ENCODE peak calls at places on chromosomes 16 and 17, in four cellular contexts. F is K562, O is A549, L is H1. G is an unnamed sample.

GRCh38 chr16:26051078-26051477 is 359.3 kb downstream of the HS3ST4 start:
- DNase-seq in F (no peak), O (no peak), L (peak), G (no peak)

GRCh38 chr17:40060887-40061480 is 1.8 kb upstream of the THRA start:
- DNase-seq in F (no peak), O (no peak), L (no peak), G (no peak)

GRCh38 chr17:67161573-67161972 is 83.4 kb downstream of the HELZ start:
- DNase-seq in F (no peak), O (no peak), L (no peak), G (no peak)

GRCh38 chr16:75318737-75319136 is 67.3 kb upstream of the BCAR1 start:
- DNase-seq in F (no peak), O (no peak), L (no peak), G (no peak)

GRCh38 chr16:56748191-56748590 is 18.3 kb downstream of the NUP93 start:
- DNase-seq in F (no peak), O (no peak), L (no peak), G (no peak)

GRCh38 chr17:1916339-1916738 is 86.5 kb downstream of the RPA1 start:
- DNase-seq in F (no peak), O (no peak), L (no peak), G (no peak)

GRCh38 chr17:63082273-63082861 is 116.3 kb downstream of the TANC2 start:
- DNase-seq in F (peak), O (no peak), L (no peak), G (peak)

GRCh38 chr16:84505249-84506156 is 1.0 kb upstream of the MEAK7 start:
- DNase-seq in F (no peak), O (no peak), L (no peak), G (no peak)

GRCh38 chr17:64406321-64407200 is 15.9 kb upstream of the PECAM1 start:
- DNase-seq in F (peak), O (no peak), L (no peak), G (peak)

GRCh38 chr17:37392024-37392590 is 14.5 kb downstream of the ACACA start:
- DNase-seq in F (no peak), O (no peak), L (no peak), G (no peak)

GRCh38 chr17:22464041-22464440 is 771.7 kb downstream of the KCNJ18 start:
- DNase-seq in F (no peak), O (no peak), L (no peak), G (no peak)

GRCh38 chr17:63932008-63932561 is at the start of gene CD79B:
- DNase-seq in F (no peak), O (no peak), L (no peak), G (no peak)

GRCh38 chr17:55769625-55770000 is 18.8 kb downstream of the PCTP start:
- DNase-seq in F (no peak), O (no peak), L (no peak), G (no peak)

GRCh38 chr16:67936124-67936875 is at the start of gene PSMB10:
- DNase-seq in F (peak), O (peak), L (no peak), G (peak)

GRCh38 chr16:4767872-4768548 is 1.0 kb upstream of the ZNF500 start:
- DNase-seq in F (peak), O (no peak), L (no peak), G (no peak)

GRCh38 chr17:55965051-55965450 is 188.2 kb upstream of the ANKFN1 start:
- DNase-seq in F (peak), O (no peak), L (no peak), G (no peak)

GRCh38 chr16:48574148-48574547 is 35.8 kb downstream of the N4BP1 start:
- DNase-seq in F (no peak), O (no peak), L (no peak), G (no peak)

GRCh38 chr17:9979463-9979995 is 74.5 kb upstream of the RCVRN start:
- DNase-seq in F (no peak), O (no peak), L (no peak), G (no peak)

GRCh38 chr17:50934672-50935200 is 68.6 kb upstream of the TOB1 start:
- DNase-seq in F (peak), O (no peak), L (no peak), G (no peak)

GRCh38 chr17:10802487-10803284 is 1.2 kb downstream of the TMEM238L start:
- DNase-seq in F (no peak), O (no peak), L (no peak), G (no peak)

GRCh38 chr16:84652565-84652964 is 4.3 kb downstream of the KLHL36 start:
- DNase-seq in F (no peak), O (no peak), L (no peak), G (no peak)

GRCh38 chr17:33140413-33141099 is 148.9 kb downstream of the SPACA3 start:
- DNase-seq in F (no peak), O (no peak), L (no peak), G (no peak)

GRCh38 chr16:140175-140857 is 1.8 kb upstream of the NPRL3 start:
- DNase-seq in F (no peak), O (no peak), L (no peak), G (no peak)

GRCh38 chr17:78908426-78908825 is 5.4 kb upstream of the CEP295NL start:
- DNase-seq in F (no peak), O (no peak), L (no peak), G (peak)

GRCh38 chr16:10738231-10739077 is 5.2 kb upstream of the NUBP1 start:
- DNase-seq in F (peak), O (peak), L (no peak), G (peak)

GRCh38 chr17:40854175-40854814 is 12.7 kb downstream of the KRT12 start:
- DNase-seq in F (peak), O (peak), L (no peak), G (peak)

GRCh38 chr17:78342438-78343098 is 17.3 kb downstream of the SOCS3 start:
- DNase-seq in F (no peak), O (peak), L (no peak), G (no peak)

GRCh38 chr17:45948881-45949624 is 50.0 kb upstream of the STH start:
- DNase-seq in F (peak), O (peak), L (peak), G (peak)

GRCh38 chr16:82639666-82640336 is 13.0 kb downstream of the CDH13 start:
- DNase-seq in F (peak), O (peak), L (no peak), G (peak)

GRCh38 chr16:30183236-30183960 is at the start of gene CORO1A:
- DNase-seq in F (peak), O (peak), L (no peak), G (peak)

GRCh38 chr16:30185683-30186421 is 2.5 kb downstream of the CORO1A start:
- DNase-seq in F (no peak), O (no peak), L (no peak), G (no peak)

GRCh38 chr16:30183961-30184429 is 593 bp downstream of the CORO1A start:
- DNase-seq in F (no peak), O (no peak), L (no peak), G (no peak)

GRCh38 chr16:30185141-30185682 is 1.8 kb downstream of the CORO1A start:
- DNase-seq in F (no peak), O (no peak), L (no peak), G (no peak)

DNA sequence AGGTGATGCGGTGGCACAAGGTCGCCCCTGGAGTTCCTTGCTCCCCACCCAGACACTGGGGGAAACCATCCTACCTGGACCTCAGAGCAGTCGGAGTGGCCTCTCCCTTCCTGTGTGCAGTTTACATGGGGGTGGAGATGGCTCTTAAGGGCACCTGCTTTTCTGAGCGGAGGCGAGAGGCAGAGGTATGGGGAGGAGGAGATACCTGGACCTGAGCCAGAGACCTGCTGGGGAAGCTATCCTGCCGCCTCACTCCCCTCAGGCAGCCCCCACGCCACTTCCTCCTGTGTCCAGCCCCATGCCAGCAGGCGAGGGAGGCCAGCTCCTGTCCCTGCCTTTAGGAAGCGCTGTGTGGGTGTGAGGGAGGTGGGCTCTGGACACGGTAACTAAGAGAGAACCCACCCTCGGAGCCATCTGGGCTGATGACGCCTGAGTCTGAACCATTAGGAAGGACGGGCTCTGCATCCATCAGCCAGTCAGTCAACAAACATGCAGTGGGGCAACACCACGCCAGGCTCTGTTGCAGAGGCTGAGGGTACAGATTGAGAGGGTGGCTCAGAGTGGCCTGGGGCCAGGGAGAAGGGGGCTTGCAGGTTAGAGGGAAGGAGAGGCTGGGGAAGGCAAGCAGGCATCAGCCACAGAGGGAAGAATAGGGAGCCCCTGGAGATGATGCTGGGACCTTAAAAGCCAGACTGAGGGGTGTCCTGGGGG is 1.2 kb downstream of the CORO1A start:
- DNase-seq in F (no peak), O (no peak), L (no peak), G (no peak)
- TF ChIP-seq RNF2 in F (no peak), O (no peak), L (no peak), G (no peak)

GRCh38 chr17:44241104-44241503 is 21.6 kb upstream of the UBTF start:
- DNase-seq in F (peak), O (no peak), L (no peak), G (no peak)
- TF ChIP-seq RNF2 in F (no peak), O (no peak), L (no peak), G (no peak)

GRCh38 chr16:27233731-27234130 is 30.4 kb downstream of the KDM8 start:
- DNase-seq in F (no peak), O (no peak), L (no peak), G (no peak)
- TF ChIP-seq RNF2 in F (no peak), O (no peak), L (no peak), G (no peak)

DNA sequence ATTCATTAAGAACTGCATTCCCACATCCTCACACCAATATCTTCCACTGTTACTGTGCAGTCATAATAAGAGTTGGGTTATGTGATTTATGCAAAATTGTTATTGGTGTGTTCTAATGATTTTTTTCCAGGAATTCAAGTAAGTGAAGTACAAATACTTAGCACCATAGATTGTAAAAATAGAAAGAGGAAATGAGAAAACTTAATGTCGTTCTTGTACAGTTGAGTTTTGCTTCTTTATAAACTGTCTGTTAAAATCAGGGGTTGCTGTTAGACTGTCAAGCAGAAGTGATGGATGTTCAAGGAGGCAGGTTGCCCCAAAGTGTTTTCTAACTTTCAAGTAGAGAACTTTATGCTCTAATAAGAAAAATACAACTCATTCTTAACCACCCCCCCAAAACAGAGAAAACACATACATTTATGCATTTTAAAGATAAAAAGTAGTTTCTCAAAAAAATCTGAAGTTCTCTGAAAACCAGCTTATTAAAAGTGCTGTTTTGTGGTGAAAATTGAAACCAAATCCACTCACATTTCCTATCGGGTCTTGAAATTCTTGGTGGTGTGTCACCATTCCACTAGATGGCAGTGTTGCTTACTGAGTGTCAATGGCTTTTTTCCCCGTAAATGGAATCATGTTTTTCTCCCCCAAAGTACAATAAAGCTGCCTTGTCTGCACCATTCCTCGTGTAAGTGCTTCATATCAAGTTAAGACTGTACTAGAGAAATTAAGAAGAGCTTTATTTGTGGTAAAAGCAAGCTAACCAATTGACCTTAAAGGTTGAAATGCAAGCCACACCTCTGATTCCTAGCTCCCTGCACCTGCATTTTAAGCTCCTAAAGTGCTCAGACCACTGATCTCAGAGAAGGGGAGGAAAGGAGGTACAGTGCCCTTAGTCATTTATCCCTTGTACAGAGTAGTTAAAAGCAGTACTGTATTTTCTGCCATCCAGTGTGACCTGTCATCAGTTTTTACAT is 4.7 kb upstream of the IGSF6 start:
- DNase-seq in F (peak), O (peak), L (no peak), G (peak)
- TF ChIP-seq RNF2 in F (no peak), O (no peak), L (no peak), G (no peak)

GRCh38 chr17:81685108-81685507 is 1.3 kb downstream of the HGS start:
- DNase-seq in F (peak), O (peak), L (no peak), G (no peak)

GRCh38 chr17:81682565-81683207 is 911 bp downstream of the ARL16 start:
- DNase-seq in F (no peak), O (no peak), L (no peak), G (no peak)

GRCh38 chr17:81683208-81683583 is 401 bp downstream of the ARL16 start:
- DNase-seq in F (no peak), O (no peak), L (no peak), G (no peak)

GRCh38 chr17:81683584-81684441 is at the start of the genes ARL16 and HGS:
- DNase-seq in F (peak), O (peak), L (peak), G (peak)

GRCh38 chr17:81684442-81684911 is 666 bp downstream of the HGS start:
- DNase-seq in F (peak), O (peak), L (no peak), G (peak)
- TF ChIP-seq RNF2 in F (peak), O (no peak), L (no peak), G (peak)

DNA sequence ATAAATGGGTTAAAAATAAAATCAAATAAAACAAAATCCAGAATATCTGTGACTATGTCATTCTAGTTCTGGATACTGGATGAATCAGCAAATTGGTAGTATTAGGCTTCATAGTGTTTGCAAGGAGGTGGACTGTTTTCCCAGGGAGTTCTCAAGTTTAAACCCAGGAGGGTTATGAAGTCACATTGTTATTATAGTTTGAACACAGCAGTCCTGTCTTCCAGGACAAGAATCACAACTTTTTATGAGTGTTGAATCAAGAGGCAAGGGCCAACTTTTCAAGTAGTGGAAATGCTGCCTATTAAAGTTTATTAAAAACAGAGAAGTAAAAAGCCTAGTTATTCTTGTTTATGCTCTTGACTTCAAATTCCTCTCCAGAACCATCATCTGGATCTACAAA is 86.2 kb upstream of the GOT2 start:
- DNase-seq in F (no peak), O (no peak), L (no peak), G (no peak)
- TF ChIP-seq RNF2 in F (no peak), O (no peak), L (no peak), G (no peak)

DNA sequence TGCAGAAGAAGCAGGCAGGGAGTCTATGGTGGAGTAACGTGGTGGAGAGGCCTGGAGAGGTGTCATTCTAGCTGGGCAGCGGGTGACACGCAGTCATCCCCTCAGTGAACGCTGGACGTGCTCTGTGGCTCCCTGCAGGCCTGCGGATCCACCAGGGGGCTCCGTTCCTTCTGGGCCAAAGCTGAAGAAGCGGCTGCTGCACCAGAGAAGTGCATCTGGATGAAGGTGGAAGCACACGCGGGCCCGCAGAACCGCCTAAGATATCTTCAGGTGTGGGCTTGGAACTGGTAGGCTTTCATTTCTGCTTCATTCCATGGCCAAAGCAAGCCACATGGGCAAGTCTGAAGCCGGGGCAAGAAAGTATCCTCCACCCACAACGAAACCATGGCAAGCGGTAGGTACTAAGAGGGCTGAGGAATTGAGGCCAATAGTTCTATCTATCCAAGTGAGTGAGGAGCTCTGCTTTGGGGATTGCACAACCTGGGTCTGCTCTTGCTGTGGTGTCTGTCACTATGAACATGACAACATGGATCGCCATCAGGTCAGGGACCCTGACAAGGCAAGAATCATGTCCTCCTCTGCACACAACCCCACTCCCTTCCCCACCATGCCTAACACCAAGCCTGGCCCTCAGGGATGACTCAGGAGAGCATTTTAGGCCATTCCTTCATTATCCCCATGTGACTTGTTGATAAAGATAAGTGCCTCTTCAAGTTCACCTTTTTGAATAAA is 78.9 kb upstream of the FBXO47 start:
- DNase-seq in F (peak), O (no peak), L (no peak), G (no peak)
- TF ChIP-seq RNF2 in F (no peak), O (no peak), L (no peak), G (no peak)

DNA sequence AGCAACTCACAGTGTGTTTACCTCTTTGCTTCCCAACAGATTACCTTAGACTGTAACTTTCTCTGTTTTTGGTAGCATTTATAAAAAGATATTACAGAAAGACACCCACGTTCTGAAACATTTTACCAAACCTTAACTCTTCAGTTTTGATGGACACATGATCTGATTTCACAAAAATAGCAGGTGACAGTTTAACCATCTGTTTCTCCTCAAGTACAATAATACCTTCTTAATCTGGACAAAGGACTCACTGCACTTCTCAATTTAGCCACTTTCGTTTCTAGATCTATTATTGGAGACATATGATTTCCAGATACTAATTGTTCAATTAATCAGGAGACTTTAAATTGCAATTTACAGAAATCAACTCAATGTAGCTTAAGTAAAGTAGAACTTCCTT is 703.8 kb upstream of the KIF2B start:
- DNase-seq in F (no peak), O (no peak), L (no peak), G (no peak)
- TF ChIP-seq RNF2 in F (no peak), O (no peak), L (no peak), G (no peak)